ENCODE peak calls at places on chromosomes 11 and 22, in five cellular contexts. H is HL-60, K is right lobe of liver, I is breast epithelium, S is AG10803. W is an unnamed sample.

GRCh38 chr11:71490044-71490730 is 36.9 kb upstream of the KRTAP5-7 start:
- DNase-seq in I (no peak), S (no peak), H (no peak), K (no peak), W (no peak)

GRCh38 chr11:60923800-60924109 is 505 bp upstream of the TMEM132A start:
- DNase-seq in H (no peak), K (no peak), I (no peak), S (no peak), W (no peak)

GRCh38 chr22:23245045-23245798 is 64.9 kb downstream of the BCR start:
- DNase-seq in K (no peak), S (no peak), H (no peak), I (no peak), W (peak; percentile 7)

GRCh38 chr11:23310276-23310675 is 450.0 kb upstream of the CCDC179 start:
- DNase-seq in S (peak; percentile 42), H (no peak), I (no peak), K (no peak), W (peak; percentile 31)

GRCh38 chr22:25064894-25065560 is 112.5 kb downstream of the KIAA1671 start:
- DNase-seq in S (no peak), K (no peak), H (no peak), I (peak; percentile 62), W (no peak)

GRCh38 chr22:50399751-50400331 is 56.7 kb downstream of the PPP6R2 start:
- DNase-seq in H (peak; percentile 52), K (no peak), I (no peak), S (peak; percentile 24), W (peak; percentile 13)

GRCh38 chr11:63680842-63681207 is 475 bp upstream of the RTN3 start:
- DNase-seq in H (no peak), I (no peak), S (no peak), K (no peak), W (no peak)

GRCh38 chr11:100328626-100329340 is 358.3 kb upstream of the ARHGAP42 start:
- DNase-seq in S (no peak), I (no peak), H (no peak), K (no peak), W (peak; percentile 58)

GRCh38 chr11:105033781-105034180 is 1.2 kb downstream of the CASP1 start:
- DNase-seq in K (no peak), S (no peak), I (no peak), H (no peak), W (no peak)

GRCh38 chr22:42287174-42287890 is 16.9 kb upstream of the TCF20 start:
- DNase-seq in I (no peak), S (no peak), H (no peak), K (no peak), W (no peak)

GRCh38 chr11:15493066-15493465 is 378.3 kb downstream of the INSC start:
- DNase-seq in K (no peak), I (no peak), H (no peak), S (no peak), W (peak; percentile 77)

GRCh38 chr11:17734986-17735822 is 623 bp downstream of the KCNC1 start:
- DNase-seq in I (peak; percentile 23), K (peak; percentile 75), H (peak; percentile 52), S (peak; percentile 58), W (peak; percentile 70)

DNA sequence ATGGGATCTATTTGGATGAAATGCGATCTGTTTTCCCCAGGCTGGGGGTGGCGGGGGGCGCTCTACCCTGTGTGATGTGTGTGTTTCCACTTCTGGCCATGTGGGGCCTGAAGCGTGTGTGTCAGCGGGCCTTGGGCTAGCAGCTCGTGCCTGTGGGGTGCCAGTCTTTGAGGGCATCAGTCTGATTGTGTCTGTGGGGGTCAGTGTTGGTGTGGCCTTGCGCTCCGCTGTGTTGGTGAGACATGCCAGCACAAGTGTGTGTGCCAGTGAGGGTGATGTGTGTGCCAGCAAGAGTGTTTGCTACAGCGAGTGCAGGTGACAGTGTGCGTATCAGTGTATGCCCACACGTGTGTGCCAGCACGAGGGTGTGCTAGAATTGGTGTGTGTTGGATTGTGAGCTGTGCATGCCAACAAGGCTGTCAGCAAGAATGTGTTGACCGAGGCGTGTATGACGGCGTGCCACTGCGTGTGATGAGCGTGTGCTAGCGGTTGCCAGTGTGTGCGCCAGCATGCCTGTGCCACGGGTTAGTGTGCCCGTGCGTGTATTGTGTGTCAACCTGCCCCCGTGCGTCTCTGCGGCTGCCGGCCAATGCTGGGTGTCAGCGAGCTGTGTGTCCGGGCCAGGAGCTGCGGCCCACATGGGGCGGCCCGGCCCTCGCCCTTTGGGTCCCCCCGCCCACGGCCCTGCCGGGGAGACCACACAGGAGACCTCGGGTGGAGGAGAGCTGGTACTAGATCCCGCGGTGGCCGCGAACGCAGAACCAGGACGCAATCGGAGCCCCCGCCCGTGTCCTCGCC is 519 bp downstream of the ARRB1 start:
- DNase-seq in I (no peak), S (peak; percentile 46), H (peak; percentile 66), K (peak; percentile 75), W (peak; percentile 41)
- TF ChIP-seq CTCF in I (no peak), S (no peak), H (no peak), K (no peak), W (no peak)

GRCh38 chr22:49052023-49052538 is 775.6 kb downstream of the BRD1 start:
- DNase-seq in I (no peak), S (no peak), K (no peak), H (no peak), W (no peak)
- H3K4me3 ChIP-seq in I (peak overlapping the region; percentile 28), S (peak overlapping the region; percentile 41), K (peak overlapping the region; percentile 38), H (no peak overlapping the region), W (no peak overlapping the region)

DNA sequence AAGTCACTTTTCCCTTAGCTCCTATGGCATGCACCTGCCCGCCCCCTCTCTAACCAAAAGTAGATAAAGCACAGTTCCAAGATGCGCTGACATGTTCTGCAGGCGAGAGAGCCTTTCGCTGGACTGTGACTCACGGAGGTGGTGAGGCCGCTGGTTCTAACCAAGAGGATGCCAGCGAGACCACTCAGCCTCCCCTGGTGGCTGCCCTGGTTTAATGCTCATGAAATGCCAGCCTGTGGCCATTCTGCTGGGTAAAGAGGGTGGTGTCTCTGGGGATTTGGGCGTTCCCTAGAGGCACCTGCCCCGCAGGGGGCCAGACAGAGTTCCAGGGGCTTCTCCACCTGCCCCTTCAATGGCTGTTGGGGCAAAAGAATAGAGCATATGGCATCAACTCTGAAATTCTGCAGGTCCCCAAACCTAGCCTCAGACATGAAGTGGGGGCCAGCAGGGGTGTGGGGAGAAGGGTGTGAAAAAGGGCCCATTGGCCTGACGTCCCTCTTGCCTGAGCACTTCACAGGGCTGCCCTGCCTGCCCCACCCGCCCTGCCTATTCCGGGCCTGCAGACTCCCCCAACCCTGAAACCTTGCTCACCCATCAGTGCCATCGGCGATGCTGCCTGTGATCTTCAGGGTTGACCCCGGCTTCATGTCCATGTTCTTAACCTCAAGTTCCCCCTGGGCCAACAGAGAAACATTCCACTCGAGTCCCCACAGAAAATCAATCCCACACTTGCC is 8.5 kb downstream of the LGALS2 start:
- DNase-seq in K (no peak), H (no peak), I (no peak), S (no peak), W (no peak)
- TF ChIP-seq CTCF in K (no peak), H (no peak), I (no peak), S (no peak), W (no peak)

GRCh38 chr11:65165847-65166317 is 4.2 kb upstream of the SPDYC start:
- DNase-seq in I (no peak), H (no peak), K (peak; percentile 43), S (no peak), W (no peak)
- H3K4me3 ChIP-seq in I (peak overlapping the region; percentile 19), H (no peak overlapping the region), K (peak overlapping the region; percentile 54), S (no peak overlapping the region), W (no peak overlapping the region)

GRCh38 chr11:133898770-133899115 is 53.4 kb upstream of the SPATA19 start:
- DNase-seq in S (no peak), K (no peak), I (peak; percentile 9), H (no peak), W (no peak)
- TF ChIP-seq CTCF in S (no peak), K (no peak), I (no peak), H (no peak), W (no peak)

DNA sequence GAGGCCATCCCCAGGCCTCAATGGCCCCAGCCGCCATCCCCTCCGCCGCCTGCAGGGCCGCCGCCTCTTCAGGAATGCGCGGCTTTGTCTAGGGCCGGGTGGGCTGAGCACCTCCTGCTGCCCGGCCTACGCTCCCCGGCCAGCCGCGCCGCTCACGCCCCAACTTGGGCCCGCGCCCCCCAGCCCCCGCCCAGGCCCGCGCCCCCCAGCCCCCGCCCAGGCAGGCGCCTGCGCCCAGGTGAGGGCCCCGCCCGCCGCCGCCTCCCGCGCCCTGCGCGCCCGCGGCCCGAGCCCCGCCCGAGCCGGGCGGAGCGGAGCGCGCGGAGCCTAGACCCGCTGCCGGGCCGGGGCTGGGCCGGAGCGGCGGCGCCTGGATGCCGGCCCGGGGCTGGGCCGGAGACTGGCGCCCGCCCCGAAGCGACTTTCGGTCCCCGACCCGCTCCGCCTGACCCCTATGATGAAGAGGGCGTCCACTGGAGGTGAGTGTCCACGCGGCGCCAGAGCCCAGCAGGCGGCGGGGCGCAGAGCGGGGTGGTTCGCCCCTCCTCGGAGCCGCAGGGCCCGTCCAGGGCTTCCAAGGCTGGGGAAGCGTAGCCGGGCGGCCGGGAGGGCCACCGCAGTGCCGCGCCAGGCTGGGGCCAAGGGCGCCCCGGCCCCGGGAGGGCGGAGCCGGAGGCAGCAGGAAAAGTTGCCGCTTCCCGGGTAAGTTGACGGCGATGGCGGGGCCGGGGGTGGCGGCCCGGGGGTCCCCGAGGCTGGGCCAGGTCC is 34.3 kb upstream of the PRODH start:
- DNase-seq in S (no peak), K (no peak), I (no peak), H (no peak), W (no peak)
- H3K4me3 ChIP-seq in S (peak overlapping the region; percentile 20), K (peak overlapping the region; percentile 63), I (peak overlapping the region; percentile 50), H (peak overlapping the region; percentile 46), W (peak overlapping the region; percentile 30)

DNA sequence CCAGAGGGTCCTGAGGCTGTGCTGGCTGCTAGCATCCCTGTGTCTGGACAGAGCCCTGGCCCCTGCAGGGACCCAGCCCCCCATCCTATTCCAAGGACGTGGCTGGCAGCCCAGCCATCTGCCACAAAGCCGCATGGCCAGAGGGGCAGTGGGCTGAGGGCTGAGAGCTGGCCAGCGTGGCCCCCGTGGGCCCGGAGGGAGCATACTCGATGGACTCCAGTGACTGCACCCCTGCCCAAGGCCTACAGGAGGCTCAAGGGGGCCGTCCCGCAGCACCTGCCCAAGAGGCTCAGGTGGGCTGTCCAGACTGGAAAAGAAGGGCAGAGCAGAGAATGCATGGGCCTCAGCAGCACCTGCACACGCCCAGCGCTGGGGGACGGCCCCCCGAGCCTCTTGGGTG is 13.1 kb downstream of the TSPAN4 start:
- DNase-seq in K (no peak), H (no peak), I (no peak), S (no peak), W (no peak)
- TF ChIP-seq CTCF in K (no peak), H (no peak), I (no peak), S (no peak), W (no peak)